ENCODE peak calls at places on chromosomes 5 and 9, in six cellular contexts. N is small intestine; V is left lung; H is CD8-positive, alpha-beta memory T cell; B is IMR-90; D is fibroblast of lung. X is an unnamed sample.

GRCh38 chr9:117549444-117549843 is 134.6 kb upstream of the ASTN2 start:
- DNase-seq in N (no peak), V (no peak), H (no peak), D (no peak), B (no peak), X (no peak)

GRCh38 chr9:136700959-136701664 is 11.3 kb upstream of the DIPK1B start:
- DNase-seq in H (peak), V (peak), B (peak), D (no peak), N (peak), X (no peak)

GRCh38 chr5:127550652-127551409 is 33.4 kb downstream of the PRRC1 start:
- DNase-seq in D (no peak), V (no peak), N (no peak), B (peak), H (no peak), X (no peak)

GRCh38 chr5:126003309-126003708 is 419.9 kb upstream of the GRAMD2B start:
- DNase-seq in N (no peak), B (peak), V (no peak), H (no peak), D (peak), X (peak)

GRCh38 chr5:143543358-143544255 is 140.1 kb upstream of the NR3C1 start:
- DNase-seq in N (no peak), H (no peak), D (peak), V (no peak), B (peak), X (no peak)

GRCh38 chr5:140611020-140611521 is 21.9 kb downstream of the CD14 start:
- DNase-seq in V (no peak), H (no peak), B (peak), D (peak), N (no peak), X (no peak)

GRCh38 chr5:167451091-167451490 is 840.4 kb upstream of the WWC1 start:
- DNase-seq in H (no peak), D (no peak), N (no peak), B (no peak), V (no peak), X (no peak)

GRCh38 chr5:132262882-132263547 is 5.5 kb downstream of the PDLIM4 start:
- DNase-seq in D (no peak), N (no peak), V (no peak), B (no peak), H (no peak), X (peak)

GRCh38 chr5:143890475-143890874 is 78.5 kb downstream of the HMHB1 start:
- DNase-seq in V (no peak), N (no peak), H (no peak), D (no peak), B (no peak), X (no peak)

GRCh38 chr9:123131258-123131657 is 97.8 kb downstream of the GPR21 start:
- DNase-seq in B (peak), N (no peak), V (no peak), D (peak), H (no peak), X (no peak)

GRCh38 chr9:79687131-79687447 is 115.3 kb downstream of the TLE4 start:
- DNase-seq in D (peak), N (peak), V (no peak), H (no peak), B (no peak), X (no peak)

GRCh38 chr9:8447618-8448017 is 648.0 kb upstream of the DMAC1 start:
- DNase-seq in H (no peak), D (no peak), B (no peak), V (no peak), N (no peak), X (no peak)

GRCh38 chr9:127004946-127005769 is 90.6 kb downstream of the RALGPS1 start:
- DNase-seq in V (no peak), D (peak), B (peak), N (no peak), H (peak), X (no peak)

GRCh38 chr9:92600075-92600741 is 64.4 kb upstream of the ECM2 start:
- DNase-seq in H (no peak), V (no peak), D (no peak), N (no peak), B (no peak), X (no peak)

GRCh38 chr5:142087920-142088679 is 20.5 kb upstream of the NDFIP1 start:
- DNase-seq in V (no peak), B (no peak), D (no peak), N (no peak), H (no peak), X (no peak)

GRCh38 chr5:159061186-159061796 is 38.4 kb downstream of the EBF1 start:
- DNase-seq in V (peak), H (no peak), B (peak), N (no peak), D (peak), X (peak)

GRCh38 chr5:103211858-103212500 is 46.6 kb upstream of the MACIR start:
- DNase-seq in N (peak), H (no peak), V (no peak), B (no peak), D (no peak), X (no peak)

GRCh38 chr5:10331341-10331796 is 22.1 kb upstream of the MARCHF6 start:
- DNase-seq in B (peak), N (peak), D (peak), H (no peak), V (no peak), X (peak)

GRCh38 chr9:117074337-117074662 is 340.6 kb downstream of the ASTN2 start:
- DNase-seq in N (no peak), H (no peak), D (no peak), V (no peak), B (no peak), X (no peak)

GRCh38 chr9:108972626-108973209 is 38.5 kb downstream of the ABITRAM start:
- DNase-seq in N (no peak), H (no peak), D (peak), V (no peak), B (peak), X (no peak)

GRCh38 chr5:131635755-131636479 is 888 bp upstream of the RAPGEF6 start:
- DNase-seq in B (no peak), H (no peak), N (peak), D (peak), V (peak), X (no peak)

GRCh38 chr5:54009828-54010227 is 300.5 kb downstream of the ARL15 start:
- DNase-seq in H (no peak), B (no peak), V (no peak), N (no peak), D (no peak), X (no peak)

GRCh38 chr9:3848445-3849114 is 322.8 kb upstream of the RFX3 start:
- DNase-seq in H (no peak), D (no peak), B (peak), N (no peak), V (no peak), X (no peak)

GRCh38 chr9:80605129-80605528 is 1033.4 kb downstream of the TLE4 start:
- DNase-seq in N (no peak), D (peak), V (no peak), B (peak), H (no peak), X (no peak)

GRCh38 chr5:15850536-15850935 is 329.1 kb downstream of the MARCHF11 start:
- DNase-seq in H (no peak), V (no peak), B (no peak), N (no peak), D (no peak), X (no peak)

GRCh38 chr5:6732634-6733410 is 19.6 kb downstream of the TENT4A start:
- DNase-seq in H (no peak), V (no peak), N (no peak), B (peak), D (peak), X (peak)

GRCh38 chr9:38144421-38144820 is 75.4 kb upstream of the SHB start:
- DNase-seq in B (peak), N (no peak), D (peak), V (no peak), H (no peak), X (no peak)

GRCh38 chr5:10248378-10249260 is 1.1 kb downstream of the ATPSCKMT start:
- DNase-seq in H (no peak), D (no peak), N (no peak), B (no peak), V (no peak), X (no peak)

GRCh38 chr5:78806544-78806943 is 158.0 kb upstream of the LHFPL2 start:
- DNase-seq in B (peak), N (no peak), D (peak), H (no peak), V (no peak), X (no peak)

GRCh38 chr5:142783601-142784291 is 13.6 kb downstream of the ARHGAP26 start:
- DNase-seq in V (peak), D (peak), B (no peak), N (no peak), H (peak), X (no peak)

GRCh38 chr9:105608685-105609598 is 51.0 kb downstream of the FKTN start:
- DNase-seq in D (peak), H (no peak), V (no peak), N (peak), B (peak), X (no peak)

GRCh38 chr5:123156577-123157296 is 67.7 kb downstream of the PRDM6 start:
- DNase-seq in D (peak), V (no peak), H (no peak), N (no peak), B (peak), X (no peak)

GRCh38 chr5:100889896-100890295 is 13.2 kb downstream of the ST8SIA4 start:
- DNase-seq in V (no peak), N (no peak), D (no peak), B (no peak), H (no peak), X (no peak)
- H3K4me3 ChIP-seq in V (no peak), N (no peak), D (no peak), B (no peak), H (peak), X (no peak)

GRCh38 chr5:149388498-149389190 is 9.6 kb upstream of the IL17B start:
- DNase-seq in V (no peak), N (no peak), D (peak), H (no peak), B (no peak), X (peak)

GRCh38 chr5:149386166-149386565 is 7.1 kb upstream of the IL17B start:
- DNase-seq in D (no peak), V (no peak), N (no peak), H (no peak), B (no peak), X (peak)

GRCh38 chr5:149387081-149387611 is 8.1 kb upstream of the IL17B start:
- DNase-seq in H (no peak), V (no peak), B (peak), N (no peak), D (peak), X (no peak)

GRCh38 chr5:149389552-149390495 is 10.7 kb upstream of the IL17B start:
- DNase-seq in V (no peak), D (no peak), N (no peak), B (no peak), H (no peak), X (peak)

DNA sequence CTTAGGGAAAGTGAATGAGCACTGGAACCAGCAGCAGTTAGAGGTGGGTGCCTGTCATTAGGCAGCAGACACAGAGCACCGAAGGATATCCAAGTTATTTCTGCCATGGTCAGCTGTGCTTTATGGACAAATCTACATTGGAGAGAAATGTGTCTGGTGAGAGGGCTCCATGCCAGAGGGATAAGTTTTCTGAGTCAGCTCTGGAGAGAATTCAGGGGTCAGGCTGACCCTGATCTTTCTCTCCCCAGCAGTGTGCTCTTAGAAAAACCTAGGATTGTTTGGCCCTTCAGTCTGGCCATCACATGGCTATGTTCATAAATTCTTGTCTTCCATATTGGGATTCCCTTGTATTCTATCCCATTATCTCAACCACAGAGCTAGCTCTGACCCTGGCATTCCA is 8.9 kb upstream of the IL17B start:
- DNase-seq in B (peak), N (no peak), H (no peak), D (peak), V (no peak), X (peak)
- H3K27ac ChIP-seq in B (peak), N (no peak), H (no peak), D (peak), V (peak), X (peak)

GRCh38 chr9:129556576-129557191 is 64.2 kb downstream of the C9orf50 start:
- DNase-seq in H (no peak), D (no peak), N (no peak), V (peak), B (no peak), X (no peak)
- H3K4me3 ChIP-seq in H (no peak), D (no peak), N (no peak), V (no peak), B (no peak), X (no peak)

GRCh38 chr5:25892251-25892650 is 1146.1 kb downstream of the CDH9 start:
- DNase-seq in N (no peak), V (no peak), D (no peak), B (no peak), H (no peak), X (no peak)
- H3K27ac ChIP-seq in N (no peak), V (no peak), D (no peak), B (no peak), H (no peak), X (no peak)

GRCh38 chr5:135013445-135013844 is 20.6 kb downstream of the PITX1 start:
- DNase-seq in N (no peak), H (no peak), B (no peak), D (no peak), V (peak), X (peak)

GRCh38 chr5:135011355-135012032 is 22.5 kb downstream of the PITX1 start:
- DNase-seq in D (no peak), V (peak), N (no peak), H (no peak), B (no peak), X (peak)

GRCh38 chr5:135012951-135013391 is 21.1 kb downstream of the PITX1 start:
- DNase-seq in D (no peak), H (no peak), V (peak), N (no peak), B (no peak), X (no peak)

GRCh38 chr5:135010502-135011354 is 23.3 kb downstream of the PITX1 start:
- DNase-seq in H (no peak), B (peak), V (peak), N (no peak), D (no peak), X (peak)

DNA sequence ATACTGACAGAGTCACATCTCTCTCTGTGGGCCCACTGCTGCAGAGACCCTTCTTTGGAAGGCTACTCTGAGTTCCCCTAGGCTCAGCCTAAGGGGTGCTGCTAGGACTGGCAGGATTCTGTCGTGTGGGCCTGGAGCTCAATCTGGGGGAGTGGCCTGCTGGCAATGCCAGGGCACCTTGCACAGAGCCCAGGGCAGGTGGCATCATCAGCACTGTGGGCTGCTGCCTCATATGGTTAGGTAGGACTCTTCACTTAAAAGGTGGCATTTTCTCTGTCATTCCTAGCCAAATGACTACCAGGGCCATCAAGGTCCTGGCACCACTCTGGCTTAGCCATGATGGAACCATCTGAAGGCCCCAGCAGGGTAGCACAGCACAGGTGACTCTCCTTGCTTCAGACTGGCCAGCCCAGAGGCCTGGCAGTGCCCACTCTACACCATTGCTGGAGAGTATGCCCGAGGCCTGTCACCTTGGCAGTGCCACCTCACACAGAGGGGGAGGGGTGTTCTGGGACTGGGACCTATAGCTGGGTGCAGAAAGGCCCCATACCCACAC is 21.9 kb downstream of the PITX1 start:
- DNase-seq in V (peak), H (no peak), N (no peak), B (no peak), D (no peak), X (peak)
- H3K4me3 ChIP-seq in V (no peak), H (no peak), N (no peak), B (no peak), D (no peak), X (no peak)

DNA sequence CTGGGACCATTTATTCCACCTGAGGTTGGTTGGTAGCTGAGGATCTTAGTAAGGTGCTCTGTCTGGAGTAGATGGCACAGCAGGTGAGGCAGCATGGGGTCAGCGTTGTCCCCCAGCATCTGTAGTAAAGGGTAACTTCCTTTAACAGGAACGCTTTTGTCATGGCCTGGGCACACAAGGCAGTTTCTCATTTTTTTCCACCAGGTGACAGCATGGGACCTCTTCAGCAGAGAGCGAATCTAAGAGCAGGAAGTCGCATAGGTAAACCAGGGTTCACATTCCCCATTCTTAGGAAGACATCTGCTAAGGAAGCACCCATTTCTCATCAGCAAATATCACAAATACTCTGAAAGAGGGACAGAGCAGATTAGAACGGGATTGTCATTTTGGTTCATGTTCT is 56.5 kb downstream of the GPR107 start:
- DNase-seq in D (no peak), V (no peak), N (no peak), B (no peak), H (no peak), X (no peak)
- H3K27ac ChIP-seq in D (no peak), V (no peak), N (no peak), B (no peak), H (no peak), X (no peak)

DNA sequence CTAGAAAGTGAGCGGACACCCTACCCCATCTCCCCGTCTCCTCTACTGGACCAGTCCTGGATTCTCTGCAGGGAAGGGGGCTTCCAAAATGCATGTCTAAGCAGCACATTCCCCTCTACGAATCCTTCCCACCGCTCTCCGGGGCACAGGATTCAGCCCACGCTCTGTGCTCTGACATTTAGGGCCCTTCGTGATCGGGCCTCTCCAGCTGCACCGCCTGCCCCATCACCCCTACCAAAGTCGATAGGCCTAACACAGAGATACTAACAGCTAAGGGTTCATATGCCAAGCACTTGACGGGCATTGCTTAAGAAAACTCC is 1.2 kb downstream of the ARL10 start:
- DNase-seq in V (no peak), H (no peak), B (no peak), D (no peak), N (no peak), X (no peak)
- H3K4me3 ChIP-seq in V (no peak), H (no peak), B (peak), D (peak), N (no peak), X (no peak)

GRCh38 chr5:56099346-56099745 is 104.6 kb upstream of the IL6ST start:
- DNase-seq in B (peak), N (no peak), H (no peak), D (peak), V (no peak), X (no peak)
- H3K27ac ChIP-seq in B (no peak), N (no peak), H (no peak), D (no peak), V (no peak), X (no peak)

GRCh38 chr9:84271887-84272556 is 68.5 kb downstream of the SLC28A3 start:
- DNase-seq in H (no peak), B (peak), N (no peak), D (peak), V (no peak), X (no peak)
- H3K4me3 ChIP-seq in H (no peak), B (peak), N (no peak), D (peak), V (no peak), X (no peak)

GRCh38 chr5:96881511-96882115 is 5.3 kb downstream of the ERAP2 start:
- DNase-seq in B (peak), V (no peak), D (peak), N (peak), H (no peak), X (no peak)
- H3K27ac ChIP-seq in B (no peak), V (no peak), D (peak), N (no peak), H (no peak), X (no peak)

X was measured in aorta.